ENCODE peak calls at places on chromosomes 2 and 18, in four cellular contexts. F is NCI-H774, D is Calu3, Y is NCI-H69. G is an unnamed sample.

GRCh38 chr2:206276169-206276927 is 1.9 kb downstream of the ZDBF2 start:
- DNase-seq in F (no peak), D (no peak), Y (peak; percentile 37), G (no peak)

GRCh38 chr2:100246163-100247145 is 75.8 kb downstream of the LONRF2 start:
- DNase-seq in F (no peak), D (peak; percentile 22), Y (peak; percentile 64), G (peak; percentile 31)

GRCh38 chr2:163943403-163944356 is 207.9 kb upstream of the FIGN start:
- DNase-seq in F (no peak), D (no peak), Y (no peak), G (no peak)

GRCh38 chr2:224910535-224910934 is 131.7 kb downstream of the DOCK10 start:
- DNase-seq in F (no peak), D (no peak), Y (peak; percentile 34), G (peak; percentile 59)

GRCh38 chr2:49687873-49688272 is 533.6 kb upstream of the FSHR start:
- DNase-seq in F (no peak), D (no peak), Y (peak; percentile 2), G (no peak)

GRCh38 chr2:237581751-237582746 is 8.5 kb downstream of the RAB17 start:
- DNase-seq in F (no peak), D (no peak), Y (peak; percentile 56), G (peak; percentile 87)

GRCh38 chr2:24452499-24452878 is 38.6 kb upstream of the NCOA1 start:
- DNase-seq in F (no peak), D (no peak), Y (no peak), G (no peak)

GRCh38 chr2:42906557-42907380 is 114.4 kb upstream of the HAAO start:
- DNase-seq in F (peak; percentile 28), D (peak; percentile 41), Y (peak; percentile 93), G (no peak)

GRCh38 chr2:138757376-138757775 is 22.8 kb downstream of the NXPH2 start:
- DNase-seq in F (no peak), D (no peak), Y (no peak), G (no peak)

GRCh38 chr2:27303093-27304025 is 4.9 kb downstream of the UCN start:
- DNase-seq in F (peak; percentile 79), D (peak; percentile 59), Y (peak; percentile 84), G (peak; percentile 81)

GRCh38 chr18:80179857-80180558 is 67.3 kb downstream of the PARD6G start:
- DNase-seq in F (no peak), D (no peak), Y (peak; percentile 54), G (no peak)

GRCh38 chr2:215973954-215974699 is 39.2 kb downstream of the MREG start:
- DNase-seq in F (peak; percentile 43), D (peak; percentile 44), Y (peak; percentile 78), G (no peak)

GRCh38 chr2:53584986-53585385 is 182.6 kb upstream of the CHAC2 start:
- DNase-seq in F (no peak), D (no peak), Y (no peak), G (no peak)

GRCh38 chr2:74199871-74200305 is 1.5 kb downstream of the MTHFD2 start:
- DNase-seq in F (no peak), D (no peak), Y (peak; percentile 37), G (peak; percentile 9)

GRCh38 chr18:44835555-44836156 is 155.0 kb downstream of the SETBP1 start:
- DNase-seq in F (no peak), D (no peak), Y (peak; percentile 38), G (no peak)

GRCh38 chr2:177242136-177242987 is 22.2 kb downstream of the NFE2L2 start:
- DNase-seq in F (peak; percentile 11), D (peak; percentile 44), Y (peak; percentile 70), G (peak; percentile 36)

GRCh38 chr2:119178811-119179601 is 20.5 kb upstream of the C1QL2 start:
- DNase-seq in F (no peak), D (peak; percentile 50), Y (no peak), G (no peak)

GRCh38 chr18:41949206-41949920 is 5.7 kb upstream of the PIK3C3 start:
- DNase-seq in F (peak; percentile 31), D (no peak), Y (peak; percentile 31), G (no peak)

GRCh38 chr2:221570321-221571107 is 1.6 kb downstream of the EPHA4 start:
- DNase-seq in F (no peak), D (no peak), Y (peak; percentile 79), G (peak; percentile 28)

GRCh38 chr2:182101263-182101662 is 115.6 kb downstream of the PPP1R1C start:
- DNase-seq in F (no peak), D (no peak), Y (peak; percentile 38), G (no peak)

GRCh38 chr2:47888581-47889280 is 17.6 kb downstream of the FBXO11 start:
- DNase-seq in F (no peak), D (no peak), Y (no peak), G (no peak)

GRCh38 chr2:89811295-89811694 is 1119.8 kb downstream of the RPIA start:
- DNase-seq in F (no peak), D (no peak), Y (no peak), G (no peak)

GRCh38 chr18:63073481-63073880 is 246.1 kb downstream of the BCL2 start:
- DNase-seq in F (no peak), D (peak; percentile 46), Y (peak; percentile 18), G (no peak)

GRCh38 chr2:218618102-218618860 is 10.6 kb downstream of the PLCD4 start:
- DNase-seq in F (no peak), D (no peak), Y (peak; percentile 44), G (no peak)

GRCh38 chr2:27701676-27702075 is 38.0 kb downstream of the SLC4A1AP start:
- DNase-seq in F (no peak), D (no peak), Y (peak; percentile 37), G (no peak)

GRCh38 chr18:26487437-26487836 is 60.9 kb downstream of the KCTD1 start:
- DNase-seq in F (no peak), D (peak; percentile 86), Y (no peak), G (no peak)

GRCh38 chr2:181678033-181678586 is 2.2 kb downstream of the NEUROD1 start:
- DNase-seq in F (no peak), D (no peak), Y (no peak), G (peak; percentile 78)

GRCh38 chr2:160459543-160460332 is 33.9 kb downstream of the RBMS1 start:
- DNase-seq in F (no peak), D (no peak), Y (no peak), G (no peak)

GRCh38 chr18:78986018-78986481 is 6.4 kb downstream of the SALL3 start:
- DNase-seq in F (no peak), D (peak; percentile 14), Y (peak; percentile 94), G (peak; percentile 34)